ENCODE peak calls at places on chromosome 19, in five cellular contexts. D, Z, B, M and S are unnamed samples.

GRCh38 chr19:14971474-14971873 is 8.2 kb downstream of the SLC1A6 start:
- DNase-seq in Z (no peak), M (no peak), D (no peak), B (no peak), S (no peak)

GRCh38 chr19:32232449-32232848 is 113.0 kb upstream of the ZNF507 start:
- DNase-seq in D (no peak), Z (no peak), B (no peak), M (no peak), S (no peak)

GRCh38 chr19:46745521-46746280 is at the start of gene FKRP:
- DNase-seq in Z (no peak), M (no peak), B (no peak), D (no peak), S (no peak)

GRCh38 chr19:44401108-44401786 is at the start of gene ZNF285:
- DNase-seq in D (peak), M (peak), Z (peak), B (peak), S (peak)

GRCh38 chr19:13036366-13036976 is 41.2 kb downstream of the NFIX start:
- DNase-seq in Z (peak), B (no peak), M (peak), D (peak), S (peak)

GRCh38 chr19:56309511-56310185 is 5.0 kb downstream of the ZSCAN5A start:
- DNase-seq in M (peak), B (no peak), Z (peak), D (no peak), S (peak)

GRCh38 chr19:18794692-18795091 is 3.6 kb upstream of the COMP start:
- DNase-seq in D (no peak), B (no peak), M (no peak), Z (no peak), S (no peak)

GRCh38 chr19:289651-290538 is 1.3 kb downstream of the PLPP2 start:
- DNase-seq in M (peak), B (peak), D (no peak), Z (no peak), S (peak)

GRCh38 chr19:54297759-54298305 is 15.1 kb downstream of the LILRA5 start:
- DNase-seq in Z (no peak), D (no peak), B (no peak), M (no peak), S (no peak)

GRCh38 chr19:53942001-53942786 is 20.5 kb upstream of the CACNG8 start:
- DNase-seq in B (no peak), Z (peak), M (no peak), D (no peak), S (no peak)

GRCh38 chr19:35090160-35090794 is 25.3 kb upstream of the FXYD3 start:
- DNase-seq in B (no peak), D (no peak), Z (peak), M (peak), S (peak)

GRCh38 chr19:1767464-1767933 is 14.2 kb downstream of the ONECUT3 start:
- DNase-seq in Z (peak), M (no peak), D (no peak), B (no peak), S (no peak)

GRCh38 chr19:5128251-5128931 is 159.5 kb downstream of the KDM4B start:
- DNase-seq in D (peak), M (peak), Z (peak), B (no peak), S (no peak)

GRCh38 chr19:56383826-56384605 is 9.3 kb downstream of the ZNF582 start:
- DNase-seq in D (no peak), Z (no peak), B (no peak), M (peak), S (peak)

GRCh38 chr19:23071087-23071511 is 45.7 kb upstream of the ZNF730 start:
- DNase-seq in B (no peak), M (peak), Z (peak), D (no peak), S (no peak)

GRCh38 chr19:16168465-16169081 is 4.8 kb downstream of the CIB3 start:
- DNase-seq in M (peak), B (no peak), Z (no peak), D (no peak), S (no peak)

GRCh38 chr19:3530389-3530788 is 8.6 kb upstream of the TEKTIP1 start:
- DNase-seq in Z (no peak), B (no peak), D (no peak), M (no peak), S (no peak)

GRCh38 chr19:1615156-1615765 is 10.0 kb upstream of the UQCR11 start:
- DNase-seq in D (no peak), Z (no peak), M (no peak), B (no peak), S (no peak)

GRCh38 chr19:19342086-19343015 is 21.7 kb downstream of the MAU2 start:
- DNase-seq in Z (peak), B (no peak), M (peak), D (no peak), S (peak)

GRCh38 chr19:50402544-50403301 is 16.0 kb upstream of the SPIB start:
- DNase-seq in B (no peak), D (no peak), M (no peak), Z (no peak), S (no peak)

GRCh38 chr19:34722353-34722752 is 11.7 kb upstream of the ZNF181 start:
- DNase-seq in B (no peak), D (no peak), Z (no peak), M (no peak), S (no peak)

GRCh38 chr19:4861147-4861546 is 6.3 kb downstream of the PLIN3 start:
- DNase-seq in D (no peak), B (no peak), Z (no peak), M (no peak), S (peak)

GRCh38 chr19:7619671-7620441 is 9.5 kb downstream of the XAB2 start:
- DNase-seq in M (no peak), D (no peak), B (no peak), Z (peak), S (no peak)

GRCh38 chr19:35013047-35013819 is 13.1 kb downstream of the GRAMD1A start:
- DNase-seq in B (no peak), M (peak), D (peak), Z (peak), S (peak)

GRCh38 chr19:12865746-12866415 is 15.4 kb downstream of the DNASE2 start:
- DNase-seq in D (no peak), Z (no peak), B (no peak), M (no peak), S (no peak)

GRCh38 chr19:13931582-13932378 is 6.4 kb downstream of the PODNL1 start:
- DNase-seq in B (no peak), D (no peak), Z (no peak), M (no peak), S (peak)

GRCh38 chr19:4811328-4812131 is 20.0 kb downstream of the TICAM1 start:
- DNase-seq in D (peak), Z (peak), B (no peak), M (peak), S (peak)

GRCh38 chr19:4098493-4098892 is 25.4 kb downstream of the MAP2K2 start:
- DNase-seq in B (no peak), Z (no peak), M (no peak), D (no peak), S (no peak)

GRCh38 chr19:7516281-7516862 is 469 bp downstream of the ZNF358 start:
- DNase-seq in M (no peak), B (no peak), D (peak), Z (no peak), S (no peak)

GRCh38 chr19:51777570-51778460 is 16.8 kb downstream of the FPR2 start:
- DNase-seq in Z (peak), D (peak), B (peak), M (peak), S (peak)

GRCh38 chr19:43526884-43527859 is at the start of gene ETHE1:
- DNase-seq in M (peak), B (no peak), D (peak), Z (peak), S (peak)

GRCh38 chr19:12721656-12722565 is 1.8 kb downstream of the TNPO2 start:
- DNase-seq in Z (peak), M (peak), D (peak), B (peak), S (peak)

GRCh38 chr19:16383584-16384161 is 59.0 kb downstream of the KLF2 start:
- DNase-seq in B (no peak), Z (no peak), M (no peak), D (no peak), S (no peak)

GRCh38 chr19:46387713-46388130 is 25.6 kb downstream of the CCDC8 start:
- DNase-seq in M (no peak), B (no peak), Z (no peak), D (no peak), S (no peak)

GRCh38 chr19:56823956-56824355 is 16.6 kb downstream of the PEG3 start:
- DNase-seq in Z (no peak), B (no peak), D (no peak), M (no peak), S (no peak)

GRCh38 chr19:8045872-8046568 is 6.5 kb upstream of the CCL25 start:
- DNase-seq in Z (no peak), D (no peak), M (no peak), B (no peak), S (no peak)

GRCh38 chr19:18475762-18476331 is 37.9 kb upstream of the ISYNA1 start:
- DNase-seq in Z (no peak), D (no peak), M (no peak), B (no peak), S (no peak)

GRCh38 chr19:50649433-50650391 is at the start of gene C19orf81:
- DNase-seq in D (no peak), Z (peak), B (no peak), M (no peak), S (no peak)

GRCh38 chr19:55032170-55032569 is 5.9 kb downstream of the GP6 start:
- DNase-seq in Z (no peak), D (no peak), B (no peak), M (no peak), S (no peak)

GRCh38 chr19:48836089-48837017 is at the start of gene HSD17B14:
- DNase-seq in Z (peak), D (peak), B (no peak), M (peak), S (no peak)
- H3K4me3 ChIP-seq in Z (peak), D (peak), B (peak), M (peak), S (peak)

GRCh38 chr19:41299755-41300089 is 10.2 kb upstream of the CCDC97 start:
- DNase-seq in D (peak), Z (no peak), M (peak), B (no peak), S (peak)

GRCh38 chr19:41296323-41296935 is 13.5 kb upstream of the CCDC97 start:
- DNase-seq in D (no peak), B (no peak), M (no peak), Z (no peak), S (peak)

GRCh38 chr19:41298327-41298964 is 11.5 kb upstream of the CCDC97 start:
- DNase-seq in D (peak), Z (no peak), M (peak), B (no peak), S (no peak)

GRCh38 chr19:41299046-41299754 is 10.8 kb upstream of the CCDC97 start:
- DNase-seq in Z (no peak), M (peak), D (peak), B (no peak), S (no peak)

DNA sequence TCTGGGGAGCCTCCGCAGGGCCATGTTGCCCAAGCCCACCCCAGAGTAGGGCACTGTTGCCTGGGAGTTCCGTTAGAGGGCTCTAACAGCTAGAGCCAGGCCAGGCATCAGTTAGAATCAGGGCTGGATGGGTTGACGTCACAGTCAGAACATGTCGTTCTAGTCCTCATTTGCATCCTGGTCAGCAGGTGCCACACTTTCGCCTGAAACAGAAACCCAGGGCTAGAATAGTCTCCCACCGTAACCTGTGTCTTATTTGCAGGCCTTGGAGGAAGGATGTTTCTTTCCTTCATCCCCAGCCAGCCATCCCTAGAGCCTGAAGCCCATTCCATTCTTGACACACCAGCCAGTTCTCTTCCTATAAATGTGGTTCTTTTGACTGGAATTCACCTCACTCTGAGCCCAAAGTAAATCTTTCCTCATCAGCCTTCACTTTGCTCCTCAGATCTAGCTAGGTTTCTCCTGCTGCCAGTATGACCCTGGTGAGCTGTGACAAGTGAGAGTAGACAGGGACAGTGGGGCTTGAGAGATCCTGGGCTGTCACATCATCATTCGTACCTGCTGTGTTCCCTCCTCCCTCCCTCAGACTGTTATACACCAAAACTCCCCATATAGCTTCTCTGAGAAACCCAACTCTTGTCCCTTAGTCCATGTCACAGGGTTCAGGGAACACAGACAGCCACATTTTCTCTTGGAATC is 12.2 kb upstream of the CCDC97 start:
- DNase-seq in D (peak), Z (no peak), M (no peak), B (no peak), S (no peak)
- TF ChIP-seq CTCF in D (no peak), Z (no peak), M (no peak), B (no peak), S (no peak)

DNA sequence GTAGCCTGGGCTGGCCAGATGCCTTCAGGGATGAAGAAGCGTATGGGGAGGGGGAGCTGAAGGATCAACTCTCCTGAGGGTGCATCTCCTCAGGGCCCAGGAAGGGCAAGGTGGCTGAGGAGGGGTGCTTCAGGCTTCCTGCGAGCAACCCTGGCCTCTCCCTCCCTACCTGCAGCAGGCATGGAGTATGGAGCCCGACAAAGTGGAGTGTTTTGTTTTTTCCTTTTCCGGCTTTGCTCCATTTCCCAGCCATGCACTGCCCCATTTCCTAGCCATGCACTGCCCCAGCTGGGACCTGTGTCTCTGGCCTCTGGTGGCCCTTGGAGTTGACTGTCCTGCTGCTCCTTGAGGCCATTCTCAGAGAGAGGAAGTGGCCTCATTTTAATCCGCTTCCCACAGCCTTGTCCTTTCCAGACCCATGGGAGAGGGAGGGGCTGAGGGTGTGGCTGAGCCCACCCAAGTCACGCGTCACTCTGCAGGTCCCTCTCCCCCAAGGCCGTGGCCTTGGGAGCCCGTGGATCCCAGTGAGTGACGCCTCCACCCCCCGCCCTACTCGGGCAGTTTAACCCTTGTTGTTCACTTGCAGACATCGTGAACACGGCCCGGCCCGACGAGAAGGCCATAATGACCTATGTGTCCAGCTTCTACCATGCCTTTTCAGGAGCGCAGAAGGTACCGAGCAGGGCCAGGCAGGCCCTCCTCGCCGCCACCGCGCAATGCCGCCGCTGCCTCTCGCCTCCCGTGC is 34.4 kb downstream of the CAPN12 start:
- DNase-seq in B (no peak), D (no peak), Z (no peak), M (no peak), S (no peak)
- H3K4me3 ChIP-seq in B (no peak), D (no peak), Z (no peak), M (no peak), S (no peak)

GRCh38 chr19:41699968-41700323 is 8.5 kb upstream of the CEACAM5 start:
- DNase-seq in D (no peak), Z (no peak), B (no peak), M (no peak), S (no peak)

GRCh38 chr19:41700381-41701195 is 7.8 kb upstream of the CEACAM5 start:
- DNase-seq in Z (no peak), M (no peak), D (peak), B (no peak), S (no peak)

GRCh38 chr19:41702208-41702651 is 6.2 kb upstream of the CEACAM5 start:
- DNase-seq in B (no peak), Z (no peak), D (no peak), M (peak), S (peak)

GRCh38 chr19:41699231-41699967 is 9.0 kb upstream of the CEACAM5 start:
- DNase-seq in D (peak), Z (no peak), M (no peak), B (no peak), S (peak)

GRCh38 chr19:41701401-41702075 is 6.9 kb upstream of the CEACAM5 start:
- DNase-seq in D (no peak), B (no peak), Z (no peak), M (no peak), S (no peak)
- TF ChIP-seq CTCF in D (no peak), B (peak), Z (peak), M (no peak), S (peak)